ENCODE peak calls at places on chromosome 19, in eight cellular contexts. E is activated CD8-positive, alpha-beta T cell treated with anti-CD3 and anti-CD28 coated beads for 36 hours; U is activated CD8-positive, alpha-beta memory T cell treated with anti-CD3 and anti-CD28 coated beads for 1 hour; Y is iPS-NIHi11; G is aorta; T is mammary epithelial cell; P is fibroblast of mammary gland; X is GM04504. M is an unnamed sample.

GRCh38 chr19:13795595-13796300 is 505 bp downstream of the ZSWIM4 start:
- DNase-seq in P (no peak), X (no peak), E (peak; percentile 24), G (no peak), U (no peak), T (peak; percentile 24), Y (peak; percentile 62), M (no peak)

GRCh38 chr19:41319500-41320184 is 9.7 kb downstream of the CCDC97 start:
- DNase-seq in Y (no peak), U (no peak), T (no peak), P (no peak), G (no peak), E (no peak), X (no peak), M (no peak)

GRCh38 chr19:44734357-44734756 is 14.2 kb upstream of the BCL3 start:
- DNase-seq in G (no peak), Y (no peak), E (no peak), X (no peak), U (no peak), T (no peak), P (no peak), M (no peak)

GRCh38 chr19:19642506-19643157 is 825 bp downstream of the GMIP start:
- DNase-seq in T (no peak), U (no peak), E (peak; percentile 75), Y (peak; percentile 3), P (no peak), X (no peak), G (no peak), M (no peak)

GRCh38 chr19:4390017-4390861 is 10.1 kb downstream of the SH3GL1 start:
- DNase-seq in X (no peak), T (peak; percentile 17), P (peak; percentile 62), U (no peak), E (no peak), Y (peak; percentile 67), G (peak; percentile 79), M (no peak)

GRCh38 chr19:17952041-17952976 is 14.6 kb upstream of the KCNN1 start:
- DNase-seq in Y (peak; percentile 69), E (no peak), X (no peak), T (no peak), U (no peak), P (no peak), G (no peak), M (no peak)

GRCh38 chr19:13024126-13024957 is 29.1 kb downstream of the NFIX start:
- DNase-seq in X (no peak), G (no peak), Y (no peak), U (no peak), P (no peak), E (no peak), T (peak; percentile 50), M (no peak)

GRCh38 chr19:38046254-38047047 is 139.4 kb downstream of the SIPA1L3 start:
- DNase-seq in T (no peak), P (no peak), E (no peak), Y (peak; percentile 33), U (no peak), X (no peak), G (no peak), M (no peak)

GRCh38 chr19:13334801-13335481 is 171.3 kb downstream of the CACNA1A start:
- DNase-seq in G (no peak), P (no peak), T (no peak), E (peak; percentile 2), Y (no peak), U (no peak), X (no peak), M (no peak)

GRCh38 chr19:7636691-7637373 is at the start of gene STXBP2:
- DNase-seq in G (peak; percentile 77), P (no peak), X (no peak), T (peak; percentile 73), U (peak; percentile 77), E (peak; percentile 92), Y (peak; percentile 99), M (no peak)

GRCh38 chr19:39262496-39262895 is 5.7 kb upstream of the IFNL2 start:
- DNase-seq in P (no peak), E (no peak), T (no peak), G (no peak), Y (no peak), X (no peak), U (no peak), M (no peak)

GRCh38 chr19:43507880-43508279 is 3.3 kb upstream of the PHLDB3 start:
- DNase-seq in E (no peak), T (no peak), Y (no peak), G (no peak), P (no peak), X (no peak), U (no peak), M (no peak)

GRCh38 chr19:47421844-47422395 is 2.6 kb upstream of the MEIS3 start:
- DNase-seq in T (no peak), G (no peak), U (no peak), X (no peak), P (no peak), Y (peak; percentile 47), E (peak; percentile 56), M (no peak)

GRCh38 chr19:50794778-50795664 is 4.8 kb downstream of the ACP4 start:
- DNase-seq in T (no peak), P (peak; percentile 16), G (no peak), X (no peak), E (peak; percentile 46), U (no peak), Y (peak; percentile 70), M (no peak)

GRCh38 chr19:5592531-5592930 is 24.8 kb upstream of the TINCR start:
- DNase-seq in Y (no peak), G (no peak), E (no peak), U (no peak), T (no peak), P (no peak), X (no peak), M (no peak)

GRCh38 chr19:48696353-48697010 is 711 bp downstream of the FUT2 start:
- DNase-seq in P (no peak), E (peak; percentile 12), Y (peak; percentile 59), X (no peak), T (no peak), G (no peak), U (no peak), M (no peak)

GRCh38 chr19:2827840-2828489 is 8.3 kb downstream of the ZNF554 start:
- DNase-seq in P (no peak), E (no peak), T (no peak), U (no peak), X (no peak), Y (no peak), G (no peak), M (no peak)

GRCh38 chr19:46181386-46181774 is 33.3 kb downstream of the IGFL2 start:
- DNase-seq in X (no peak), E (peak; percentile 55), U (no peak), Y (no peak), P (peak; percentile 68), T (no peak), G (no peak), M (no peak)

M was measured in RWPE2.